ENCODE peak calls at places on chromosomes 1 and 21, in eight cellular contexts. P is endothelial cell; W is heart left ventricle; Q is heart right ventricle; U is MV-4-11; V is CD8-positive, alpha-beta T cell; Z is SJSA1; C is Caki2. N is an unnamed sample.

GRCh38 chr1:76824106-76824505 is 43.2 kb upstream of the ST6GALNAC5 start:
- DNase-seq in C (no peak), P (no peak), Z (no peak), Q (no peak), U (no peak), V (no peak), W (no peak), N (no peak)

GRCh38 chr1:223704921-223705878 is 7.1 kb upstream of the CAPN2 start:
- DNase-seq in Q (peak), U (peak), C (no peak), W (no peak), P (no peak), V (no peak), Z (no peak), N (no peak)

GRCh38 chr1:51192213-51192843 is 43.7 kb upstream of the RNF11 start:
- DNase-seq in W (peak), Z (peak), P (peak), Q (peak), C (peak), V (peak), U (peak), N (peak)

GRCh38 chr1:235683653-235684052 is 34.1 kb upstream of the GNG4 start:
- DNase-seq in P (no peak), Z (no peak), Q (no peak), W (no peak), C (no peak), U (no peak), V (no peak), N (no peak)

GRCh38 chr1:245960171-245960570 is 546.9 kb downstream of the SMYD3 start:
- DNase-seq in Q (no peak), V (no peak), W (no peak), Z (no peak), C (no peak), U (no peak), P (no peak), N (no peak)

GRCh38 chr1:42815938-42816599 is 853 bp upstream of the ERMAP start:
- DNase-seq in V (peak), W (no peak), U (no peak), Z (no peak), C (peak), Q (no peak), P (no peak), N (peak)

GRCh38 chr1:8985915-8986813 is 40.1 kb downstream of the SLC2A7 start:
- DNase-seq in Q (peak), W (peak), Z (peak), P (no peak), V (no peak), U (no peak), C (peak), N (no peak)

GRCh38 chr1:167617100-167617949 is 12.7 kb upstream of the RCSD1 start:
- DNase-seq in V (no peak), U (peak), P (no peak), Z (no peak), W (peak), C (no peak), Q (peak), N (no peak)

GRCh38 chr21:31176080-31176551 is 137.8 kb upstream of the KRTAP19-8 start:
- DNase-seq in P (no peak), W (no peak), V (no peak), U (peak), Q (no peak), Z (no peak), C (no peak), N (no peak)

GRCh38 chr1:187842406-187843165 is 1013.8 kb downstream of the PLA2G4A start:
- DNase-seq in Q (peak), V (no peak), P (no peak), W (no peak), U (no peak), Z (no peak), C (peak), N (no peak)

GRCh38 chr1:15417365-15417934 is 7.8 kb downstream of the EFHD2 start:
- DNase-seq in V (peak), Q (no peak), Z (peak), U (peak), C (peak), W (peak), P (no peak), N (peak)

GRCh38 chr1:12617511-12617900 is 504 bp downstream of the DHRS3 start:
- DNase-seq in C (no peak), V (peak), Q (no peak), Z (no peak), W (no peak), P (no peak), U (no peak), N (peak)

GRCh38 chr1:182206628-182207239 is 145.2 kb upstream of the ZNF648 start:
- DNase-seq in Q (peak), V (no peak), W (peak), P (no peak), C (no peak), U (no peak), Z (no peak), N (no peak)

GRCh38 chr21:42465008-42465878 is 30.8 kb downstream of the RSPH1 start:
- DNase-seq in Z (no peak), C (peak), P (no peak), Q (no peak), U (peak), V (no peak), W (no peak), N (no peak)

GRCh38 chr1:175162955-175163354 is 29.6 kb downstream of the KIAA0040 start:
- DNase-seq in U (no peak), W (no peak), V (no peak), P (no peak), C (no peak), Z (no peak), Q (no peak), N (no peak)

GRCh38 chr21:26679299-26679698 is 106.2 kb upstream of the CYYR1 start:
- DNase-seq in Q (no peak), P (no peak), Z (no peak), C (no peak), W (no peak), U (no peak), V (no peak), N (no peak)

GRCh38 chr1:223001653-223002634 is 141.1 kb downstream of the TLR5 start:
- DNase-seq in V (no peak), Z (no peak), U (no peak), W (no peak), C (no peak), Q (no peak), P (no peak), N (no peak)

GRCh38 chr1:6065093-6065878 is 19.6 kb downstream of the KCNAB2 start:
- DNase-seq in W (no peak), V (no peak), P (no peak), C (no peak), Q (peak), U (no peak), Z (no peak), N (no peak)

GRCh38 chr1:10626011-10626731 is 151.4 kb downstream of the PEX14 start:
- DNase-seq in V (no peak), U (no peak), Q (no peak), W (no peak), Z (no peak), C (no peak), P (no peak), N (no peak)

GRCh38 chr1:29518183-29518835 is 282.0 kb downstream of the PTPRU start:
- DNase-seq in P (no peak), W (no peak), Z (no peak), Q (no peak), U (no peak), V (no peak), C (no peak), N (no peak)

GRCh38 chr1:10608690-10609089 is 133.9 kb downstream of the PEX14 start:
- DNase-seq in V (no peak), P (no peak), C (no peak), U (no peak), Q (no peak), W (no peak), Z (no peak), N (no peak)

GRCh38 chr1:226972931-226973330 is 32.8 kb downstream of the COQ8A start:
- DNase-seq in C (no peak), U (no peak), P (no peak), V (no peak), W (peak), Q (no peak), Z (no peak), N (no peak)

GRCh38 chr1:86741947-86742572 is 37.7 kb downstream of the SH3GLB1 start:
- DNase-seq in W (no peak), Q (peak), C (no peak), Z (no peak), P (no peak), V (peak), U (no peak), N (peak)

GRCh38 chr21:42574234-42575027 is 60.8 kb downstream of the SLC37A1 start:
- DNase-seq in W (peak), Q (no peak), P (no peak), Z (peak), C (no peak), V (no peak), U (no peak), N (no peak)

GRCh38 chr1:152899027-152899426 is 9.3 kb upstream of the IVL start:
- DNase-seq in V (no peak), Q (no peak), U (no peak), Z (no peak), C (no peak), P (no peak), W (no peak), N (no peak)